ENCODE peak calls at places on chromosomes 16 and 17, in seven cellular contexts. V is GM23248, M is mammary epithelial cell, D is endothelial cell of umbilical vein, R is HCT116, C is keratinocyte, U is neural progenitor cell. Q is an unnamed sample.

GRCh38 chr17:63699638-63700527 is at the start of gene LIMD2:
- DNase-seq in C (no peak), R (no peak), D (peak; percentile 54), U (peak; percentile 90), V (peak; percentile 58), M (no peak), Q (peak; percentile 25)

GRCh38 chr16:8963010-8963824 is 489 bp downstream of the USP7 start:
- DNase-seq in D (no peak), U (peak; percentile 50), C (no peak), M (no peak), R (no peak), V (peak; percentile 60), Q (no peak)

GRCh38 chr17:8916470-8916869 is 49.0 kb upstream of the PIK3R6 start:
- DNase-seq in R (no peak), D (no peak), C (no peak), V (no peak), M (no peak), U (no peak), Q (no peak)

GRCh38 chr16:2189252-2189893 is 7.0 kb downstream of the CASKIN1 start:
- DNase-seq in R (no peak), C (no peak), V (no peak), D (no peak), M (no peak), U (no peak), Q (no peak)

GRCh38 chr17:2053380-2054261 is 1.3 kb upstream of the HIC1 start:
- DNase-seq in C (no peak), V (peak; percentile 91), R (no peak), U (peak; percentile 81), D (peak; percentile 76), M (peak; percentile 41), Q (peak; percentile 58)

GRCh38 chr17:20291853-20292252 is 175.5 kb downstream of the LGALS9B start:
- DNase-seq in C (no peak), R (no peak), V (no peak), M (no peak), D (no peak), U (no peak), Q (no peak)

GRCh38 chr16:84648595-84649510 is 542 bp downstream of the KLHL36 start:
- DNase-seq in C (no peak), R (no peak), U (peak; percentile 69), V (peak; percentile 40), D (no peak), M (peak; percentile 32), Q (peak; percentile 26)

GRCh38 chr16:86363836-86364618 is 146.3 kb upstream of the FOXF1 start:
- DNase-seq in C (no peak), R (no peak), M (no peak), D (no peak), U (no peak), V (peak; percentile 15), Q (no peak)

GRCh38 chr17:53844476-53845107 is 21.9 kb downstream of the KIF2B start:
- DNase-seq in D (no peak), U (no peak), M (no peak), C (no peak), R (no peak), V (no peak), Q (no peak)

GRCh38 chr16:17921357-17921978 is 415.1 kb downstream of the NPIPA8 start:
- DNase-seq in V (peak; percentile 2), M (peak; percentile 21), D (no peak), U (peak; percentile 40), C (no peak), R (peak; percentile 48), Q (peak; percentile 3)

GRCh38 chr16:83952940-83953795 is at the start of gene OSGIN1:
- DNase-seq in D (peak; percentile 90), V (peak; percentile 99), C (peak; percentile 23), R (peak; percentile 93), M (peak; percentile 92), U (peak; percentile 59), Q (peak; percentile 88)

GRCh38 chr17:16286947-16287562 is 66.2 kb downstream of the CENPV start:
- DNase-seq in V (peak; percentile 15), M (no peak), R (no peak), C (no peak), D (no peak), U (no peak), Q (no peak)

GRCh38 chr16:72111653-72112451 is 18.2 kb downstream of the DHX38 start:
- DNase-seq in D (no peak), C (no peak), R (no peak), V (no peak), M (no peak), U (peak; percentile 56), Q (no peak)

GRCh38 chr16:80171199-80171598 is 369.6 kb upstream of the DYNLRB2 start:
- DNase-seq in D (no peak), V (no peak), C (no peak), M (no peak), U (no peak), R (no peak), Q (no peak)

GRCh38 chr17:80773243-80773991 is 218.2 kb upstream of the CHMP6 start:
- DNase-seq in C (no peak), R (no peak), D (no peak), U (peak; percentile 57), M (no peak), V (peak; percentile 54), Q (no peak)

GRCh38 chr16:2008631-2009301 is 855 bp downstream of the ZNF598 start:
- DNase-seq in V (peak; percentile 84), U (no peak), D (peak; percentile 36), R (no peak), C (no peak), M (no peak), Q (peak; percentile 22)

GRCh38 chr17:72100445-72100844 is 20.4 kb upstream of the SOX9 start:
- DNase-seq in D (no peak), M (no peak), R (no peak), V (no peak), U (no peak), C (no peak), Q (no peak)

DNA sequence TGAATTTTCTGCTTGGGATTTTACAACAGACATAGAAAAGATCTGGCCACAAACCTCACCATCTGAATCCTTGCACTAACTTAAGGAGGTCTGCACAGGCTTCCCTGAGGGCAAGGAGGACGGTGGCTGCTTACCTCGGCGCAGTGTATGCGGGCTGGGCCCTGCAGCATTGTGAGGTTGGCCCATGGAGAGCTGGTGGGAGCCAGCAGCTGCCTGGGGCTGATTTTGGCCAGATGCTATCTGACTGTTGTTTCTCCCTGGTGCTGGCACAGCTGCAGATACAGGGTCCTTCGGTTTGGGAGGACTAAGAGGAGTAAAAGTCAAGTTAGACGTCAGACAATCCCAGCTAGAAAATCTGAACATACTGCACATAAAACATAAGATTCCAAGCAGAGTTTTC is 79.8 kb downstream of the ARHGAP17 start:
- DNase-seq in C (no peak), V (no peak), U (no peak), D (no peak), R (no peak), M (no peak), Q (no peak)
- H4K20me1 ChIP-seq in C (no peaks in the 10 kb centered on the region), V (no peaks in the 10 kb centered on the region), U (no peaks in the 10 kb centered on the region), D (no peaks in the 10 kb centered on the region), R (no peaks in the 10 kb centered on the region), M (no peaks in the 10 kb centered on the region), Q (no peaks in the 10 kb centered on the region)

GRCh38 chr16:57447142-57447962 is at the start of the genes CIAPIN1 and COQ9:
- DNase-seq in U (peak; percentile 97), M (peak; percentile 92), C (peak; percentile 41), R (peak; percentile 79), V (peak; percentile 98), D (peak; percentile 92), Q (peak; percentile 91)
- H3K4me3 ChIP-seq in U (peak within 1 kb of the TSS; percentile 91), M (peak within 1 kb of the TSS; percentile 86), C (peak within 1 kb of the TSS; percentile 98), R (peak within 1 kb of the TSS; percentile 57), V (peak within 1 kb of the TSS; percentile 92), D (peak within 1 kb of the TSS; percentile 43), Q (peak within 1 kb of the TSS; percentile 98)

GRCh38 chr16:10932959-10933710 is 9.1 kb downstream of the DEXI start:
- DNase-seq in M (no peak), R (no peak), U (no peak), V (no peak), C (no peak), D (no peak), Q (no peak)
- H4K20me1 ChIP-seq in M (no peaks in the 10 kb centered on the region), R (peaks cover 7% of the 10 kb centered on the region), U (peaks cover 52% of the 10 kb centered on the region), V (peaks cover 6% of the 10 kb centered on the region), C (peaks cover 13% of the 10 kb centered on the region), D (peaks cover 5% of the 10 kb centered on the region), Q (no peaks in the 10 kb centered on the region)

GRCh38 chr16:88779406-88780099 is 5.5 kb downstream of the PIEZO1 start:
- DNase-seq in C (no peak), U (no peak), R (no peak), V (no peak), M (no peak), D (no peak), Q (no peak)
- H3K4me3 ChIP-seq in C (no peak overlapping the region), U (no peak overlapping the region), R (no peak overlapping the region), V (no peak overlapping the region), M (no peak overlapping the region), D (no peak overlapping the region), Q (no peak overlapping the region)